ENCODE peak calls at places on chromosomes 4 and X, in four cellular contexts. H is germinal center, W is amygdala, J is HTR-8/SVneo. S is an unnamed sample.

GRCh38 chrX:37871626-37872302 is 24.4 kb upstream of the DYNLT3 start:
- DNase-seq in W (no peak), H (no peak), J (peak), S (no peak)

GRCh38 chr4:142473218-142473959 is 372.7 kb downstream of the INPP4B start:
- DNase-seq in J (no peak), H (no peak), W (no peak), S (peak)

GRCh38 chrX:81577028-81577427 is 375.1 kb downstream of the SH3BGRL start:
- DNase-seq in H (no peak), W (no peak), J (no peak), S (no peak)

GRCh38 chr4:13349096-13349495 is 135.0 kb downstream of the RAB28 start:
- DNase-seq in H (no peak), J (no peak), W (no peak), S (no peak)

GRCh38 chr4:98261291-98262271 is at the start of gene RAP1GDS1:
- DNase-seq in J (peak), W (peak), H (peak), S (peak)

GRCh38 chr4:171880136-171880535 is 66.9 kb downstream of the GALNTL6 start:
- DNase-seq in H (no peak), J (peak), W (no peak), S (no peak)

GRCh38 chrX:50813843-50814661 is at the start of gene SHROOM4:
- DNase-seq in H (no peak), J (no peak), W (peak), S (peak)

GRCh38 chr4:68271851-68272756 is 26.6 kb upstream of the TMPRSS11B start:
- DNase-seq in H (peak), W (no peak), J (peak), S (no peak)

GRCh38 chr4:38308728-38309315 is 348.6 kb downstream of the PTTG2 start:
- DNase-seq in W (no peak), H (no peak), J (peak), S (no peak)